ENCODE peak calls at places on chromosomes 12 and 14, in seven cellular contexts. One of them, this sample, is unnamed.

GRCh38 chr12:58757422-58757821 is 162.9 kb downstream of the LRIG3 start:
- DNase-seq in HL-60: no peak
- DNase-seq in endothelial cell of umbilical vein: peak; percentile 89
- DNase-seq in mesenchymal stem cell: peak; percentile 94
- DNase-seq in naive thymus-derived CD4-positive, alpha-beta T cell: no peak
- DNase-seq in thyroid gland: no peak
- DNase-seq in A549: no peak
- DNase-seq in this sample: no peak

GRCh38 chr14:50762001-50762930 is 68.7 kb downstream of the NIN start:
- DNase-seq in HL-60: no peak
- DNase-seq in endothelial cell of umbilical vein: no peak
- DNase-seq in mesenchymal stem cell: peak; percentile 59
- DNase-seq in naive thymus-derived CD4-positive, alpha-beta T cell: no peak
- DNase-seq in thyroid gland: no peak
- DNase-seq in A549: no peak
- DNase-seq in this sample: no peak

GRCh38 chr12:101694297-101694848 is 3.1 kb upstream of the CHPT1 start:
- DNase-seq in HL-60: no peak
- DNase-seq in endothelial cell of umbilical vein: no peak
- DNase-seq in mesenchymal stem cell: no peak
- DNase-seq in naive thymus-derived CD4-positive, alpha-beta T cell: no peak
- DNase-seq in thyroid gland: no peak
- DNase-seq in A549: no peak
- DNase-seq in this sample: no peak

GRCh38 chr14:102554835-102555819 is 37.3 kb upstream of the RCOR1 start:
- DNase-seq in HL-60: no peak
- DNase-seq in endothelial cell of umbilical vein: peak; percentile 29
- DNase-seq in mesenchymal stem cell: peak; percentile 38
- DNase-seq in naive thymus-derived CD4-positive, alpha-beta T cell: peak; percentile 46
- DNase-seq in thyroid gland: peak; percentile 34
- DNase-seq in A549: no peak
- DNase-seq in this sample: peak; percentile 87

GRCh38 chr14:104555621-104556255 is 23.8 kb upstream of the C14orf180 start:
- DNase-seq in HL-60: no peak
- DNase-seq in endothelial cell of umbilical vein: no peak
- DNase-seq in mesenchymal stem cell: no peak
- DNase-seq in naive thymus-derived CD4-positive, alpha-beta T cell: no peak
- DNase-seq in thyroid gland: no peak
- DNase-seq in A549: no peak
- DNase-seq in this sample: no peak

GRCh38 chr12:4012977-4013968 is 140.1 kb upstream of the PARP11 start:
- DNase-seq in HL-60: no peak
- DNase-seq in endothelial cell of umbilical vein: no peak
- DNase-seq in mesenchymal stem cell: no peak
- DNase-seq in naive thymus-derived CD4-positive, alpha-beta T cell: no peak
- DNase-seq in thyroid gland: peak; percentile 52
- DNase-seq in A549: no peak
- DNase-seq in this sample: peak; percentile 82

GRCh38 chr12:25005376-25005775 is 56.5 kb upstream of the BCAT1 start:
- DNase-seq in HL-60: no peak
- DNase-seq in endothelial cell of umbilical vein: no peak
- DNase-seq in mesenchymal stem cell: no peak
- DNase-seq in naive thymus-derived CD4-positive, alpha-beta T cell: no peak
- DNase-seq in thyroid gland: no peak
- DNase-seq in A549: no peak
- DNase-seq in this sample: no peak

GRCh38 chr14:91417134-91417982 is at the start of gene CCDC88C:
- DNase-seq in HL-60: no peak
- DNase-seq in endothelial cell of umbilical vein: peak; percentile 46
- DNase-seq in mesenchymal stem cell: no peak
- DNase-seq in naive thymus-derived CD4-positive, alpha-beta T cell: peak; percentile 73
- DNase-seq in thyroid gland: peak; percentile 66
- DNase-seq in A549: peak; percentile 69
- DNase-seq in this sample: peak; percentile 80

GRCh38 chr14:92668266-92668973 is 80.0 kb downstream of the LGMN start:
- DNase-seq in HL-60: no peak
- DNase-seq in endothelial cell of umbilical vein: no peak
- DNase-seq in mesenchymal stem cell: no peak
- DNase-seq in naive thymus-derived CD4-positive, alpha-beta T cell: no peak
- DNase-seq in thyroid gland: no peak
- DNase-seq in A549: no peak
- DNase-seq in this sample: no peak

GRCh38 chr12:46523446-46523845 is 150.9 kb upstream of the SLC38A2 start:
- DNase-seq in HL-60: no peak
- DNase-seq in endothelial cell of umbilical vein: no peak
- DNase-seq in mesenchymal stem cell: no peak
- DNase-seq in naive thymus-derived CD4-positive, alpha-beta T cell: no peak
- DNase-seq in thyroid gland: no peak
- DNase-seq in A549: peak; percentile 53
- DNase-seq in this sample: no peak

GRCh38 chr12:113781415-113782198 is 184.5 kb downstream of the RBM19 start:
- DNase-seq in HL-60: peak; percentile 10
- DNase-seq in endothelial cell of umbilical vein: peak; percentile 35
- DNase-seq in mesenchymal stem cell: peak; percentile 96
- DNase-seq in naive thymus-derived CD4-positive, alpha-beta T cell: no peak
- DNase-seq in thyroid gland: no peak
- DNase-seq in A549: no peak
- DNase-seq in this sample: no peak

GRCh38 chr12:32240833-32241232 is 134.2 kb downstream of the BICD1 start:
- DNase-seq in HL-60: no peak
- DNase-seq in endothelial cell of umbilical vein: peak; percentile 61
- DNase-seq in mesenchymal stem cell: no peak
- DNase-seq in naive thymus-derived CD4-positive, alpha-beta T cell: no peak
- DNase-seq in thyroid gland: no peak
- DNase-seq in A549: no peak
- DNase-seq in this sample: no peak

GRCh38 chr14:73784065-73784987 is 67.3 kb upstream of the PTGR2 start:
- DNase-seq in HL-60: peak; percentile 43
- DNase-seq in endothelial cell of umbilical vein: no peak
- DNase-seq in mesenchymal stem cell: peak; percentile 92
- DNase-seq in naive thymus-derived CD4-positive, alpha-beta T cell: no peak
- DNase-seq in thyroid gland: peak; percentile 30
- DNase-seq in A549: no peak
- DNase-seq in this sample: no peak

GRCh38 chr12:101696477-101697196 is 803 bp upstream of the CHPT1 start:
- DNase-seq in HL-60: peak; percentile 77
- DNase-seq in endothelial cell of umbilical vein: no peak
- DNase-seq in mesenchymal stem cell: no peak
- DNase-seq in naive thymus-derived CD4-positive, alpha-beta T cell: no peak
- DNase-seq in thyroid gland: peak; percentile 48
- DNase-seq in A549: no peak
- DNase-seq in this sample: peak; percentile 86

GRCh38 chr12:84508325-84508861 is 404.2 kb downstream of the SLC6A15 start:
- DNase-seq in HL-60: no peak
- DNase-seq in endothelial cell of umbilical vein: no peak
- DNase-seq in mesenchymal stem cell: peak; percentile 80
- DNase-seq in naive thymus-derived CD4-positive, alpha-beta T cell: no peak
- DNase-seq in thyroid gland: no peak
- DNase-seq in A549: peak; percentile 60
- DNase-seq in this sample: no peak

GRCh38 chr12:50059440-50060119 is 2.2 kb downstream of the ASIC1 start:
- DNase-seq in HL-60: peak; percentile 78
- DNase-seq in endothelial cell of umbilical vein: no peak
- DNase-seq in mesenchymal stem cell: no peak
- DNase-seq in naive thymus-derived CD4-positive, alpha-beta T cell: no peak
- DNase-seq in thyroid gland: no peak
- DNase-seq in A549: no peak
- DNase-seq in this sample: no peak

GRCh38 chr12:69440016-69440415 is 30.2 kb upstream of the FRS2 start:
- DNase-seq in HL-60: no peak
- DNase-seq in endothelial cell of umbilical vein: no peak
- DNase-seq in mesenchymal stem cell: no peak
- DNase-seq in naive thymus-derived CD4-positive, alpha-beta T cell: no peak
- DNase-seq in thyroid gland: no peak
- DNase-seq in A549: no peak
- DNase-seq in this sample: no peak

GRCh38 chr12:18576104-18576622 is 161.6 kb downstream of the PLCZ1 start:
- DNase-seq in HL-60: no peak
- DNase-seq in endothelial cell of umbilical vein: no peak
- DNase-seq in mesenchymal stem cell: no peak
- DNase-seq in naive thymus-derived CD4-positive, alpha-beta T cell: no peak
- DNase-seq in thyroid gland: no peak
- DNase-seq in A549: no peak
- DNase-seq in this sample: no peak

GRCh38 chr12:108788076-108788782 is 56.9 kb upstream of the CORO1C start:
- DNase-seq in HL-60: no peak
- DNase-seq in endothelial cell of umbilical vein: no peak
- DNase-seq in mesenchymal stem cell: no peak
- DNase-seq in naive thymus-derived CD4-positive, alpha-beta T cell: no peak
- DNase-seq in thyroid gland: no peak
- DNase-seq in A549: no peak
- DNase-seq in this sample: no peak

GRCh38 chr12:76420221-76420620 is 72.0 kb upstream of the BBS10 start:
- DNase-seq in HL-60: no peak
- DNase-seq in endothelial cell of umbilical vein: no peak
- DNase-seq in mesenchymal stem cell: no peak
- DNase-seq in naive thymus-derived CD4-positive, alpha-beta T cell: no peak
- DNase-seq in thyroid gland: no peak
- DNase-seq in A549: no peak
- DNase-seq in this sample: no peak
- H3K4me3 ChIP-seq in HL-60: no peak overlapping the region
- H3K4me3 ChIP-seq in endothelial cell of umbilical vein: no peak overlapping the region
- H3K4me3 ChIP-seq in mesenchymal stem cell: no peak overlapping the region
- H3K4me3 ChIP-seq in naive thymus-derived CD4-positive, alpha-beta T cell: no peak overlapping the region
- H3K4me3 ChIP-seq in thyroid gland: no peak overlapping the region
- H3K4me3 ChIP-seq in A549: no peak overlapping the region
- H3K4me3 ChIP-seq in this sample: no peak overlapping the region

DNA sequence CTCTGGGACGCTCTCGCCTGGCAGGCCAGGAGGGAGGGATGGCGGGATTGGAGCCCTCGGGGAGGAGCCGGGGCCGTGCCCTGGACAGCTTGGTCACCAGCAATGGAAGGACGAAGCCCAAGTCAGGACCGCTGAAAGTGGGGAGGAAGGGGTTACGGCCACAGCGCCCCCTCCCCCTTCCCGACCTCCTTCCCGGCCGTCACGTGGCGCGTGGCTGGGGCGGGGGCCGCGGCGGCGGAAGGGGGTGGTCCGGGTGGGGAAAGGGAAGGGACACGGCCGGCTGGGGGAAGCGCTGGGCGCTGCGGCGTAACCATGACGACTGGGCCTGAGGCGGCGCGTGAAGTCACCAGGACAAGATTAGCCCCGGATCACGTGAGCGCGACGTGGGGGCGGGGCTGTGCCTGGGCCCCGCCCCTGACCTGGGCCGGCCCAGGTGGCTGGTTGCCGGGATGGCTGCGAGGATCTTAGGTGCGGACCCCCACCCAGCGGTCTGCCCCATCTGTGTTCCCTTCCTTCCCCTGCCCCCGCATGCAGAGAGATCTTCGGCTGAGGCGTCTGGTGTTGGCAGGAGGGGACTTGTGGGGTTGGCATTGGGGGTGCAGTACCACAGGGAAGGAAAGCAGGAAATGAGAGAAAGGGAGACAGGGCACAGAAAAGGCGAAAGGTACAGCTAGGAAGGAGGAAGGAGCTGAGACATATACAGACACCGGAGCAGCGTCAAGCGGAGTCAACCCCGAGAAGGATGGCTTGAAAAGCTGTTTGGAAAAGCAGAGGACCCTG is 6.2 kb downstream of the MAP3K12 start:
- DNase-seq in HL-60: peak; percentile 92
- DNase-seq in endothelial cell of umbilical vein: peak; percentile 93
- DNase-seq in mesenchymal stem cell: peak; percentile 94
- DNase-seq in naive thymus-derived CD4-positive, alpha-beta T cell: peak; percentile 72
- DNase-seq in thyroid gland: peak; percentile 97
- DNase-seq in A549: peak; percentile 92
- DNase-seq in this sample: peak; percentile 88
- H3K27ac ChIP-seq in HL-60: no peak overlapping the region
- H3K27ac ChIP-seq in endothelial cell of umbilical vein: peak overlapping the region; percentile 57
- H3K27ac ChIP-seq in mesenchymal stem cell: peak overlapping the region; percentile 81
- H3K27ac ChIP-seq in naive thymus-derived CD4-positive, alpha-beta T cell: peak overlapping the region; percentile 87
- H3K27ac ChIP-seq in thyroid gland: peak overlapping the region; percentile 85
- H3K27ac ChIP-seq in A549: peak overlapping the region; percentile 91
- H3K27ac ChIP-seq in this sample: peak overlapping the region; percentile 65

GRCh38 chr14:78029471-78030372 is 140.5 kb upstream of the NRXN3 start:
- DNase-seq in HL-60: no peak
- DNase-seq in endothelial cell of umbilical vein: no peak
- DNase-seq in mesenchymal stem cell: no peak
- DNase-seq in naive thymus-derived CD4-positive, alpha-beta T cell: no peak
- DNase-seq in thyroid gland: peak; percentile 9
- DNase-seq in A549: no peak
- DNase-seq in this sample: no peak
- H3K4me3 ChIP-seq in HL-60: no peak overlapping the region
- H3K4me3 ChIP-seq in endothelial cell of umbilical vein: no peak overlapping the region
- H3K4me3 ChIP-seq in mesenchymal stem cell: no peak overlapping the region
- H3K4me3 ChIP-seq in naive thymus-derived CD4-positive, alpha-beta T cell: no peak overlapping the region
- H3K4me3 ChIP-seq in thyroid gland: no peak overlapping the region
- H3K4me3 ChIP-seq in A549: no peak overlapping the region
- H3K4me3 ChIP-seq in this sample: no peak overlapping the region

GRCh38 chr12:132510746-132511477 is 21.0 kb downstream of the FBRSL1 start:
- DNase-seq in HL-60: no peak
- DNase-seq in endothelial cell of umbilical vein: no peak
- DNase-seq in mesenchymal stem cell: no peak
- DNase-seq in naive thymus-derived CD4-positive, alpha-beta T cell: no peak
- DNase-seq in thyroid gland: no peak
- DNase-seq in A549: no peak
- DNase-seq in this sample: no peak

GRCh38 chr12:132513458-132514135 is 23.6 kb downstream of the FBRSL1 start:
- DNase-seq in HL-60: no peak
- DNase-seq in endothelial cell of umbilical vein: no peak
- DNase-seq in mesenchymal stem cell: no peak
- DNase-seq in naive thymus-derived CD4-positive, alpha-beta T cell: no peak
- DNase-seq in thyroid gland: no peak
- DNase-seq in A549: no peak
- DNase-seq in this sample: no peak

GRCh38 chr12:132511516-132512196 is 21.7 kb downstream of the FBRSL1 start:
- DNase-seq in HL-60: no peak
- DNase-seq in endothelial cell of umbilical vein: no peak
- DNase-seq in mesenchymal stem cell: no peak
- DNase-seq in naive thymus-derived CD4-positive, alpha-beta T cell: no peak
- DNase-seq in thyroid gland: no peak
- DNase-seq in A549: no peak
- DNase-seq in this sample: no peak

GRCh38 chr12:132513070-132513398 is 23.1 kb downstream of the FBRSL1 start:
- DNase-seq in HL-60: no peak
- DNase-seq in endothelial cell of umbilical vein: no peak
- DNase-seq in mesenchymal stem cell: no peak
- DNase-seq in naive thymus-derived CD4-positive, alpha-beta T cell: no peak
- DNase-seq in thyroid gland: no peak
- DNase-seq in A549: no peak
- DNase-seq in this sample: no peak

DNA sequence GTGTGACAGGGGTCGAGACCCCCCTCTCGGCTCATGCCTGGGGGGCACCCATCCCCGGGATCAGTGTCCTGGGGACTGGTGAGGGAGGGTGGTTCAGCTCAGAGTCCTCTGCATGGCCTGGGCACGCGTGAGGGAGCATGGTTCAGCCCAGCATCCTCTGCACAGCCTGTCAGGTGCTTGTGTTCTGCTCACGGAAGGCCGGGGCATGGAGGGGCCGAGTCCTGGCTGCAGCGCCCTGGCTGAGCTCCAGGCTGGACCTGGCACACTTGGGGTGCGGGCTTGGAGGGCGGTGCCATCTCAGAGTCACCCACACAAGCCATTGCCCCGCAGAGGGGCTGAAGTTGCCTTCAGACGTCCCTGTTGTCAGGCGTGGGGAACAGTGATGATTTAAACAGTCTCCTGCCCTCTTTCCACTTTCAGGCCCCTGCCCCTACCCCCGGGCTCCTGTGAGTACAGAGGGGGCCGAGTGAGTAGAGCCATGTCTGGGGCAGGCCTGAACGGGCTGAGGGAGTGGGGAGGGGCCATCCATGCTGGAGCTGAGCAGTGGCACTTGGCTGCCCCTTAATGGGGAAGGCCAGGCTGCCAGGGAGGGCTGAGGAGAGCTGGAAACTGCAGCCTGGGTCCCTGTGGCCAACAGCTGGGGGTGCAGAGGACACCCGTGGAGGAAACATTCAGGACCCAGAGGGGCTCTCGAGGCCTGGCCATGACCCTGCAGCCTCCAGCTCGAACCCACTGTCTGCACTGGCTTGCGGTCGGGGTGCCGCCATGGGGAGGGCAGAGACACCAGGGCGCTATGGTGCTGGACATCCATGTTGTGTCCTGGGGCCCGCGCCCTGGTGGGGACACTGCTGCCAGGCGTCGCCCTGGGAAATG is 22.5 kb downstream of the FBRSL1 start:
- DNase-seq in HL-60: no peak
- DNase-seq in endothelial cell of umbilical vein: no peak
- DNase-seq in mesenchymal stem cell: no peak
- DNase-seq in naive thymus-derived CD4-positive, alpha-beta T cell: no peak
- DNase-seq in thyroid gland: no peak
- DNase-seq in A549: no peak
- DNase-seq in this sample: no peak
- H3K27ac ChIP-seq in HL-60: no peak overlapping the region
- H3K27ac ChIP-seq in endothelial cell of umbilical vein: no peak overlapping the region
- H3K27ac ChIP-seq in mesenchymal stem cell: no peak overlapping the region
- H3K27ac ChIP-seq in naive thymus-derived CD4-positive, alpha-beta T cell: no peak overlapping the region
- H3K27ac ChIP-seq in thyroid gland: no peak overlapping the region
- H3K27ac ChIP-seq in A549: no peak overlapping the region
- H3K27ac ChIP-seq in this sample: no peak overlapping the region

This sample was measured in small intestine.